ENCODE peak calls at places on chromosomes 12 and 14, in six cellular contexts. One of them, this sample, is unnamed.

GRCh38 chr12:46946137-46946536 is 120.3 kb upstream of the SLC38A4 start:
- DNase-seq in stomach: no peak
- DNase-seq in Panc1: no peak
- DNase-seq in breast epithelium: no peak
- DNase-seq in SK-N-SH: no peak
- DNase-seq in K562: no peak
- DNase-seq in this sample: no peak

GRCh38 chr14:96254696-96255095 is 1.3 kb upstream of the BDKRB1 start:
- DNase-seq in breast epithelium: no peak
- DNase-seq in K562: no peak
- DNase-seq in SK-N-SH: no peak
- DNase-seq in Panc1: no peak
- DNase-seq in stomach: no peak
- DNase-seq in this sample: no peak

GRCh38 chr12:77925536-77926108 is 94.9 kb downstream of the NAV3 start:
- DNase-seq in SK-N-SH: peak; percentile 54
- DNase-seq in Panc1: peak; percentile 89
- DNase-seq in breast epithelium: peak; percentile 55
- DNase-seq in stomach: peak; percentile 72
- DNase-seq in K562: peak; percentile 33
- DNase-seq in this sample: peak; percentile 70

GRCh38 chr12:75900781-75901254 is 130.8 kb downstream of the PHLDA1 start:
- DNase-seq in K562: no peak
- DNase-seq in stomach: no peak
- DNase-seq in Panc1: no peak
- DNase-seq in breast epithelium: no peak
- DNase-seq in SK-N-SH: no peak
- DNase-seq in this sample: no peak

GRCh38 chr14:63308723-63309317 is 9.9 kb downstream of the GPHB5 start:
- DNase-seq in SK-N-SH: peak; percentile 12
- DNase-seq in breast epithelium: no peak
- DNase-seq in K562: peak; percentile 10
- DNase-seq in Panc1: no peak
- DNase-seq in stomach: no peak
- DNase-seq in this sample: no peak

GRCh38 chr12:13764748-13765147 is 216.7 kb downstream of the GRIN2B start:
- DNase-seq in stomach: no peak
- DNase-seq in Panc1: no peak
- DNase-seq in breast epithelium: no peak
- DNase-seq in SK-N-SH: no peak
- DNase-seq in K562: no peak
- DNase-seq in this sample: no peak

GRCh38 chr14:60257862-60258261 is 8.8 kb downstream of the PPM1A start:
- DNase-seq in stomach: no peak
- DNase-seq in K562: no peak
- DNase-seq in breast epithelium: no peak
- DNase-seq in SK-N-SH: no peak
- DNase-seq in Panc1: no peak
- DNase-seq in this sample: no peak

GRCh38 chr12:120249266-120249874 is 16.2 kb downstream of the PXN start:
- DNase-seq in Panc1: no peak
- DNase-seq in SK-N-SH: no peak
- DNase-seq in stomach: no peak
- DNase-seq in K562: no peak
- DNase-seq in breast epithelium: no peak
- DNase-seq in this sample: no peak

GRCh38 chr14:32010561-32011188 is 66.4 kb upstream of the ARHGAP5 start:
- DNase-seq in Panc1: peak; percentile 71
- DNase-seq in breast epithelium: no peak
- DNase-seq in SK-N-SH: peak; percentile 17
- DNase-seq in K562: peak; percentile 39
- DNase-seq in stomach: no peak
- DNase-seq in this sample: no peak

GRCh38 chr12:112904571-112904970 is 2.2 kb upstream of the OAS1 start:
- DNase-seq in SK-N-SH: no peak
- DNase-seq in stomach: no peak
- DNase-seq in breast epithelium: no peak
- DNase-seq in Panc1: no peak
- DNase-seq in K562: no peak
- DNase-seq in this sample: no peak

GRCh38 chr14:33646692-33647260 is 304.1 kb downstream of the EGLN3 start:
- DNase-seq in breast epithelium: no peak
- DNase-seq in K562: no peak
- DNase-seq in stomach: no peak
- DNase-seq in Panc1: no peak
- DNase-seq in SK-N-SH: no peak
- DNase-seq in this sample: no peak

GRCh38 chr12:19198272-19198671 is 68.7 kb downstream of the PLEKHA5 start:
- DNase-seq in Panc1: no peak
- DNase-seq in breast epithelium: no peak
- DNase-seq in K562: no peak
- DNase-seq in SK-N-SH: no peak
- DNase-seq in stomach: no peak
- DNase-seq in this sample: no peak

GRCh38 chr12:27732281-27732680 is 21.6 kb downstream of the MRPS35 start:
- DNase-seq in Panc1: no peak
- DNase-seq in SK-N-SH: no peak
- DNase-seq in K562: no peak
- DNase-seq in stomach: peak; percentile 32
- DNase-seq in breast epithelium: no peak
- DNase-seq in this sample: no peak

GRCh38 chr12:81617915-81618314 is 141.2 kb downstream of the PPFIA2 start:
- DNase-seq in breast epithelium: no peak
- DNase-seq in Panc1: no peak
- DNase-seq in K562: no peak
- DNase-seq in SK-N-SH: no peak
- DNase-seq in stomach: no peak
- DNase-seq in this sample: no peak

GRCh38 chr12:31369712-31370521 is 44.0 kb upstream of the SINHCAF start:
- DNase-seq in stomach: peak; percentile 75
- DNase-seq in Panc1: no peak
- DNase-seq in breast epithelium: no peak
- DNase-seq in K562: no peak
- DNase-seq in SK-N-SH: no peak
- DNase-seq in this sample: peak; percentile 13

GRCh38 chr12:2329811-2330210 is 277.0 kb downstream of the CACNA1C start:
- DNase-seq in SK-N-SH: no peak
- DNase-seq in K562: no peak
- DNase-seq in Panc1: no peak
- DNase-seq in breast epithelium: no peak
- DNase-seq in stomach: no peak
- DNase-seq in this sample: no peak

GRCh38 chr12:14365294-14366210 is at the start of gene ATF7IP:
- DNase-seq in Panc1: peak; percentile 75
- DNase-seq in stomach: peak; percentile 96
- DNase-seq in SK-N-SH: peak; percentile 96
- DNase-seq in K562: peak; percentile 75
- DNase-seq in breast epithelium: peak; percentile 97
- DNase-seq in this sample: peak; percentile 98

GRCh38 chr12:42370013-42370412 is 44.0 kb downstream of the PPHLN1 start:
- DNase-seq in breast epithelium: no peak
- DNase-seq in SK-N-SH: no peak
- DNase-seq in K562: no peak
- DNase-seq in stomach: no peak
- DNase-seq in Panc1: no peak
- DNase-seq in this sample: no peak

GRCh38 chr14:102078344-102078743 is 8.5 kb downstream of the HSP90AA1 start:
- DNase-seq in K562: no peak
- DNase-seq in stomach: no peak
- DNase-seq in Panc1: no peak
- DNase-seq in breast epithelium: no peak
- DNase-seq in SK-N-SH: no peak
- DNase-seq in this sample: peak; percentile 51

GRCh38 chr14:102080183-102081080 is 6.4 kb downstream of the HSP90AA1 start:
- DNase-seq in SK-N-SH: no peak
- DNase-seq in Panc1: no peak
- DNase-seq in stomach: no peak
- DNase-seq in breast epithelium: no peak
- DNase-seq in K562: no peak
- DNase-seq in this sample: peak; percentile 24

GRCh38 chr14:102081231-102082080 is 5.4 kb downstream of the HSP90AA1 start:
- DNase-seq in SK-N-SH: no peak
- DNase-seq in K562: no peak
- DNase-seq in stomach: no peak
- DNase-seq in Panc1: no peak
- DNase-seq in breast epithelium: no peak
- DNase-seq in this sample: no peak

GRCh38 chr14:102078840-102079699 is 7.8 kb downstream of the HSP90AA1 start:
- DNase-seq in Panc1: no peak
- DNase-seq in breast epithelium: no peak
- DNase-seq in SK-N-SH: no peak
- DNase-seq in K562: no peak
- DNase-seq in stomach: no peak
- DNase-seq in this sample: no peak

GRCh38 chr14:102079700-102079979 is 7.2 kb downstream of the HSP90AA1 start:
- DNase-seq in stomach: no peak
- DNase-seq in breast epithelium: no peak
- DNase-seq in Panc1: no peak
- DNase-seq in K562: no peak
- DNase-seq in SK-N-SH: no peak
- DNase-seq in this sample: no peak
- H3K36me3 ChIP-seq in stomach: peaks cover 60% of the 10 kb centered on the region
- H3K36me3 ChIP-seq in breast epithelium: peaks cover 4% of the 10 kb centered on the region
- H3K36me3 ChIP-seq in Panc1: peaks cover 34% of the 10 kb centered on the region
- H3K36me3 ChIP-seq in K562: peaks cover 54% of the 10 kb centered on the region
- H3K36me3 ChIP-seq in SK-N-SH: peaks cover 58% of the 10 kb centered on the region
- H3K36me3 ChIP-seq in this sample: peaks cover 68% of the 10 kb centered on the region

GRCh38 chr14:61542848-61543790 is 152.2 kb upstream of the HIF1A start:
- DNase-seq in stomach: no peak
- DNase-seq in Panc1: no peak
- DNase-seq in K562: no peak
- DNase-seq in breast epithelium: no peak
- DNase-seq in SK-N-SH: no peak
- DNase-seq in this sample: no peak

GRCh38 chr14:61545716-61546455 is 149.4 kb upstream of the HIF1A start:
- DNase-seq in stomach: no peak
- DNase-seq in Panc1: no peak
- DNase-seq in breast epithelium: no peak
- DNase-seq in SK-N-SH: no peak
- DNase-seq in K562: no peak
- DNase-seq in this sample: no peak

GRCh38 chr14:61543946-61544345 is 151.4 kb upstream of the HIF1A start:
- DNase-seq in breast epithelium: no peak
- DNase-seq in K562: no peak
- DNase-seq in Panc1: no peak
- DNase-seq in stomach: no peak
- DNase-seq in SK-N-SH: no peak
- DNase-seq in this sample: no peak

GRCh38 chr14:61547186-61548121 is 147.9 kb upstream of the HIF1A start:
- DNase-seq in Panc1: no peak
- DNase-seq in K562: no peak
- DNase-seq in stomach: no peak
- DNase-seq in breast epithelium: no peak
- DNase-seq in SK-N-SH: no peak
- DNase-seq in this sample: no peak

GRCh38 chr14:61544448-61545202 is 150.7 kb upstream of the HIF1A start:
- DNase-seq in K562: no peak
- DNase-seq in stomach: no peak
- DNase-seq in Panc1: no peak
- DNase-seq in SK-N-SH: no peak
- DNase-seq in breast epithelium: no peak
- DNase-seq in this sample: no peak
- TF ChIP-seq POLR2AphosphoS5 in K562: no peak
- TF ChIP-seq POLR2AphosphoS5 in stomach: no peak
- TF ChIP-seq POLR2AphosphoS5 in Panc1: no peak
- TF ChIP-seq POLR2AphosphoS5 in SK-N-SH: no peak
- TF ChIP-seq POLR2AphosphoS5 in breast epithelium: no peak
- TF ChIP-seq POLR2AphosphoS5 in this sample: no peak

GRCh38 chr12:105172037-105172436 is 63.9 kb downstream of the APPL2 start:
- DNase-seq in breast epithelium: no peak
- DNase-seq in SK-N-SH: no peak
- DNase-seq in stomach: no peak
- DNase-seq in K562: no peak
- DNase-seq in Panc1: no peak
- DNase-seq in this sample: no peak

GRCh38 chr12:105177208-105177607 is 58.8 kb downstream of the APPL2 start:
- DNase-seq in breast epithelium: no peak
- DNase-seq in Panc1: no peak
- DNase-seq in K562: no peak
- DNase-seq in stomach: no peak
- DNase-seq in SK-N-SH: no peak
- DNase-seq in this sample: no peak

GRCh38 chr12:105170139-105170538 is 62.6 kb downstream of the WASHC4 start:
- DNase-seq in K562: no peak
- DNase-seq in stomach: no peak
- DNase-seq in Panc1: no peak
- DNase-seq in SK-N-SH: no peak
- DNase-seq in breast epithelium: no peak
- DNase-seq in this sample: no peak

GRCh38 chr12:105175397-105175990 is 60.5 kb downstream of the APPL2 start:
- DNase-seq in K562: peak; percentile 14
- DNase-seq in breast epithelium: no peak
- DNase-seq in SK-N-SH: no peak
- DNase-seq in Panc1: no peak
- DNase-seq in stomach: no peak
- DNase-seq in this sample: no peak
- H3K36me3 ChIP-seq in K562: peaks cover 15% of the 10 kb centered on the region
- H3K36me3 ChIP-seq in breast epithelium: no peaks in the 10 kb centered on the region
- H3K36me3 ChIP-seq in SK-N-SH: peaks cover 67% of the 10 kb centered on the region
- H3K36me3 ChIP-seq in Panc1: peaks cover 6% of the 10 kb centered on the region
- H3K36me3 ChIP-seq in stomach: peaks cover 7% of the 10 kb centered on the region
- H3K36me3 ChIP-seq in this sample: peaks cover 90% of the 10 kb centered on the region

GRCh38 chr14:90454041-90455000 is 57.5 kb downstream of the CALM1 start:
- DNase-seq in stomach: peak; percentile 81
- DNase-seq in SK-N-SH: peak; percentile 95
- DNase-seq in breast epithelium: no peak
- DNase-seq in Panc1: no peak
- DNase-seq in K562: peak; percentile 97
- DNase-seq in this sample: no peak

GRCh38 chr14:90453401-90453951 is 56.6 kb downstream of the CALM1 start:
- DNase-seq in K562: no peak
- DNase-seq in breast epithelium: no peak
- DNase-seq in Panc1: no peak
- DNase-seq in stomach: peak; percentile 35
- DNase-seq in SK-N-SH: peak; percentile 67
- DNase-seq in this sample: no peak

GRCh38 chr14:90456551-90456950 is 59.7 kb downstream of the CALM1 start:
- DNase-seq in breast epithelium: no peak
- DNase-seq in stomach: no peak
- DNase-seq in K562: no peak
- DNase-seq in Panc1: no peak
- DNase-seq in SK-N-SH: no peak
- DNase-seq in this sample: no peak

GRCh38 chr14:90457191-90457590 is 60.4 kb downstream of the CALM1 start:
- DNase-seq in stomach: no peak
- DNase-seq in Panc1: no peak
- DNase-seq in SK-N-SH: no peak
- DNase-seq in K562: no peak
- DNase-seq in breast epithelium: no peak
- DNase-seq in this sample: no peak

DNA sequence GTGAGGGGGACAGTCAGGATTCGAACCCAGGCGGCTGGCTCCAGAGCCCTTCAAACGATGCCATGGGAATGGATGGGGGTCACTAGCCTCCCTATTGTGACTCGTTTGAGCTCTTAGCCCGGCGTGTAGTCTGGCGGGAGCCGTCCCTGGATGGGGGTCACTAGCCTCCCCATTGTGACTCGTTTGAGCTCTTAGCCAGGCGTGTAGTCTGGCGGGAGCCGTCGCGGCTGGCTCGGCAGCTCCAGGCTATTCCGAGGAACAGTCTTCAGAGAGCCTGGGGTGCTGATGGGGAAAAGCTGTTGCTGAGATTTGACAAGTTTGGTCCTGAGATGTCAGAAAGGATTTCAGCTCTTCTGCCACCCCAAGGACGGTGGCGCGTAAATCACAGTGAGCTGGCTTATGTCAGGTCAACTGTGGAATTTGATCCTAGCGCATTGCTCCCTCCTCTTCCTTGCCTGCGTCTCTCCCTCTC is 58.3 kb downstream of the CALM1 start:
- DNase-seq in SK-N-SH: no peak
- DNase-seq in Panc1: no peak
- DNase-seq in K562: no peak
- DNase-seq in stomach: no peak
- DNase-seq in breast epithelium: no peak
- DNase-seq in this sample: no peak
- TF ChIP-seq POLR2AphosphoS5 in SK-N-SH: no peak
- TF ChIP-seq POLR2AphosphoS5 in Panc1: no peak
- TF ChIP-seq POLR2AphosphoS5 in K562: no peak
- TF ChIP-seq POLR2AphosphoS5 in stomach: no peak
- TF ChIP-seq POLR2AphosphoS5 in breast epithelium: no peak
- TF ChIP-seq POLR2AphosphoS5 in this sample: no peak